ENCODE peak calls at places on chromosome 3, in five cellular contexts. T is neural progenitor cell, E is GM23248, K is PC-3, O is MM.1S. L is an unnamed sample. For H3F3A, the result is how much of the 10 kb centered on the place peaks cover.

GRCh38 chr3:7293286-7293685 is 432.4 kb downstream of the GRM7 start:
- DNase-seq in O (no peak), K (no peak), E (no peak), T (no peak), L (no peak)

GRCh38 chr3:46512191-46512590 is 14.4 kb downstream of the RTP3 start:
- DNase-seq in T (no peak), E (no peak), K (no peak), O (no peak), L (no peak)

GRCh38 chr3:23073721-23074300 is 129.3 kb upstream of the UBE2E2 start:
- DNase-seq in E (no peak), T (no peak), O (no peak), K (peak), L (no peak)

GRCh38 chr3:95036526-95037021 is 973.7 kb downstream of the NSUN3 start:
- DNase-seq in K (no peak), O (no peak), E (no peak), T (no peak), L (no peak)

GRCh38 chr3:126911162-126912026 is 71.5 kb upstream of the PLXNA1 start:
- DNase-seq in E (peak), T (no peak), K (peak), O (peak), L (peak)

GRCh38 chr3:13353936-13354542 is 66.1 kb downstream of the NUP210 start:
- DNase-seq in E (peak), O (no peak), K (peak), T (peak), L (no peak)

GRCh38 chr3:186058225-186058624 is 50.7 kb downstream of the ETV5 start:
- DNase-seq in O (no peak), K (no peak), E (no peak), T (no peak), L (no peak)

GRCh38 chr3:98360681-98361080 is 7.0 kb downstream of the OR5K4 start:
- DNase-seq in E (no peak), K (no peak), O (no peak), T (no peak), L (no peak)

GRCh38 chr3:34077796-34078195 is 279.4 kb downstream of the PDCD6IP start:
- DNase-seq in E (no peak), O (no peak), T (peak), K (no peak), L (no peak)

GRCh38 chr3:29285356-29286070 is 4.6 kb downstream of the RBMS3 start:
- DNase-seq in O (no peak), E (peak), T (no peak), K (peak), L (no peak)

GRCh38 chr3:139421459-139421858 is 32.0 kb upstream of the COPB2 start:
- DNase-seq in O (no peak), T (no peak), K (no peak), E (no peak), L (no peak)

GRCh38 chr3:16768956-16769355 is 115.8 kb upstream of the PLCL2 start:
- DNase-seq in O (no peak), E (no peak), T (peak), K (peak), L (peak)

GRCh38 chr3:184574552-184575430 is 13.2 kb downstream of the EPHB3 start:
- DNase-seq in T (peak), O (no peak), K (no peak), E (no peak), L (no peak)

GRCh38 chr3:152375546-152375945 is 106.8 kb downstream of the MBNL1 start:
- DNase-seq in K (peak), O (no peak), E (no peak), T (no peak), L (no peak)

GRCh38 chr3:152377184-152377570 is 108.4 kb downstream of the MBNL1 start:
- DNase-seq in O (no peak), T (no peak), K (no peak), E (no peak), L (no peak)

GRCh38 chr3:152379415-152380042 is 110.8 kb downstream of the MBNL1 start:
- DNase-seq in K (no peak), E (peak), T (no peak), O (no peak), L (no peak)

GRCh38 chr3:152374260-152374990 is 105.7 kb downstream of the MBNL1 start:
- DNase-seq in E (peak), K (no peak), T (no peak), O (no peak), L (no peak)

DNA sequence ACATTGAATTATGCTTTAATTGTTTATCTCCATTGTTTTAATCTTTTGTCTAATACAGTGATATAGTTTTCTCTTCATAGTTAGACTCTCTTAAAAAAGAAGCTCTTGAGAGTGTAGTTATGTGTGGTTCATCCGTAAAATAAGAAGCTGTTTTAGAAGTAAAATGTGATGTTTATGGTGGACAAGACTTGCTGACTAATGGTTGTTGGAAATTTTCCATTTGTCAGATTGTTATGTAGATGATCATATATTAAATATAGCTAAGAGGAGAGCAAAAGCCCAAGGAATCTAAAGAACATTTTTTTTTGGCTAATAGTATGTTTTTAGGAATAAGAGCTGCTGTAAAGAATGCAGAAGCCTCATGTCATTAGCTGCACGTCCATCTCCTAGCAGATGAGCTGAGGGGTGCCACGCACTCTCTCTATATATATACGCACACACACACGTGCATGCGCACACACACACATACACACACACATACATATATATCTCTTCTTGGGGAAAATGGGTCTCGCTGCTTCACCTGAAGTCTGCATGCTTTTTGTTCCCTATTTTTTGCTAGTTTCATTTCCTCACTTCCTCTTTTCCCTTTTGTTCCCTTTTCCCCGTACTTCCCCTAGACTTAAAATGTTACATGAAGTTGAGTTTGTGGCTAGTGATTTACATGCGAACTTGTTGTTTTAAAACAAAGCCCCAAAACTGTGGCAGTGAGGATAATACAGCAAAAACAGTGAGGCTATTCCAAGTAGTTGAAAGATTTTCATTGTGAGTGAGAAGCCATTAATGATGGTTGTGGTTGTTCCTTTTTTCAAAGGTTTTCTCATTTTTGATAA is 107.8 kb downstream of the MBNL1 start:
- DNase-seq in T (no peak), O (peak), E (peak), K (peak), L (no peak)
- H3F3A ChIP-seq in T (under half), O (under half), E (under half), K (under half), L (under half)

DNA sequence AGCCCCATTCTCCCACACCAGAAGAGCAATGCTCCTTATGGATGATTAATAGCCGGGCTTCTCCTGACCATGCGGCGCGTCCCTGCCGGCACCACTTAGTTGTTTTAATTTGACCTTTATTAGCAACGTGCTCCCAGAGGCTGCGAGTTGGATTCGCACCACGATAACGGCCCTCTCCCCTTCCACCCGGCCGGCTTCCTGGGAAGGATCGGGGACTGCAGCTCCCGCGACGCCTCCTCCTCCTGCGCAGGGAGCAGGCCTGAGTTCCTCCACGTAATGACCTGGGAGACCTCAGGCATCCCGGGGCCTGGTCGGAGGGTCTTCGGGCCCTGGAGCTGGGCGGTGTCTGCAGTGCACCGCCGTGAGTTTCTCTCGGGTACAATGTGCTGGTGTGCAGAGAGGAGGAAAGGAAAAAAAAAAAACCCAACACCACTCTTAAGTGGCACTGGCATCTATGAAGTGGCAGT is 243.3 kb upstream of the TOPAZ1 start:
- DNase-seq in K (no peak), E (peak), T (peak), O (peak), L (no peak)
- TF ChIP-seq EZH2 in K (no peak), E (peak), T (peak), O (no peak), L (no peak)

GRCh38 chr3:30626443-30627181 is 20.2 kb downstream of the TGFBR2 start:
- DNase-seq in O (no peak), K (peak), T (no peak), E (peak), L (no peak)

GRCh38 chr3:30628931-30629590 is 22.7 kb downstream of the TGFBR2 start:
- DNase-seq in E (no peak), O (no peak), K (no peak), T (no peak), L (no peak)

GRCh38 chr3:30628188-30628930 is 22.0 kb downstream of the TGFBR2 start:
- DNase-seq in K (no peak), E (no peak), O (no peak), T (peak), L (no peak)

GRCh38 chr3:30623375-30623774 is 17.0 kb downstream of the TGFBR2 start:
- DNase-seq in K (no peak), T (no peak), O (no peak), E (peak), L (no peak)

GRCh38 chr3:30625541-30626438 is 19.4 kb downstream of the TGFBR2 start:
- DNase-seq in E (peak), O (no peak), K (peak), T (no peak), L (peak)
- H3K4me2 ChIP-seq in E (peak), O (no peak), K (peak), T (no peak), L (peak)

DNA sequence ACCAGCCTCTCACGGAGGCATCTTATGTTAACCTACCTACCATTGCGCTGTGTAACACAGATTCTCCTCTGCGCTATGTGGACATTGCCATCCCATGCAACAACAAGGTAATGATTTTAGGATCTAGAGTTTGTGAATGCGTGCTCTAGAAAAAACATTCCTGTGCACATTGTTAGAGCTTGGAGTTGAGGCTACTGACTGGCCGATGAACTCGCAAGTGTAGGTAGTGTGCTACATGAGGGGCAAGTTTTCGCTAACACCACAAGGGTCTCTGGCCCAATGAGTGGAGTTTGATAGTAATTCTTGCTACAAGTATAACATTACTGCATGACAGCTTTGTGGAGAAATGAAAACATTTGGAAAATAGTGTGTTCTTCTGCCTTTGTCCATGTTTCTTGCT is 4.4 kb downstream of the RPSA start:
- DNase-seq in K (no peak), T (no peak), O (no peak), E (no peak), L (no peak)
- H3F3A ChIP-seq in K (under half), T (half or more), O (half or more), E (half or more), L (half or more)

GRCh38 chr3:133896002-133896761 is 500 bp upstream of the RAB6B start:
- DNase-seq in O (no peak), E (peak), K (no peak), T (peak), L (no peak)

GRCh38 chr3:133892546-133893231 is 3.0 kb downstream of the RAB6B start:
- DNase-seq in E (no peak), O (no peak), T (no peak), K (no peak), L (no peak)

GRCh38 chr3:133895208-133896001 is at the start of gene RAB6B:
- DNase-seq in E (peak), O (peak), T (peak), K (no peak), L (no peak)

GRCh38 chr3:133893683-133894333 is 1.9 kb downstream of the RAB6B start:
- DNase-seq in E (no peak), O (no peak), K (no peak), T (no peak), L (no peak)

GRCh38 chr3:133894334-133895207 is 1.1 kb downstream of the RAB6B start:
- DNase-seq in K (no peak), O (no peak), E (peak), T (peak), L (no peak)
- TF ChIP-seq EZH2 in K (no peak), O (no peak), E (no peak), T (no peak), L (no peak)

GRCh38 chr3:129025691-129026435 is 24.8 kb downstream of the EFCC1 start:
- DNase-seq in T (no peak), O (no peak), E (no peak), K (no peak), L (no peak)
- H3K4me2 ChIP-seq in T (no peak), O (no peak), E (no peak), K (no peak), L (no peak)

DNA sequence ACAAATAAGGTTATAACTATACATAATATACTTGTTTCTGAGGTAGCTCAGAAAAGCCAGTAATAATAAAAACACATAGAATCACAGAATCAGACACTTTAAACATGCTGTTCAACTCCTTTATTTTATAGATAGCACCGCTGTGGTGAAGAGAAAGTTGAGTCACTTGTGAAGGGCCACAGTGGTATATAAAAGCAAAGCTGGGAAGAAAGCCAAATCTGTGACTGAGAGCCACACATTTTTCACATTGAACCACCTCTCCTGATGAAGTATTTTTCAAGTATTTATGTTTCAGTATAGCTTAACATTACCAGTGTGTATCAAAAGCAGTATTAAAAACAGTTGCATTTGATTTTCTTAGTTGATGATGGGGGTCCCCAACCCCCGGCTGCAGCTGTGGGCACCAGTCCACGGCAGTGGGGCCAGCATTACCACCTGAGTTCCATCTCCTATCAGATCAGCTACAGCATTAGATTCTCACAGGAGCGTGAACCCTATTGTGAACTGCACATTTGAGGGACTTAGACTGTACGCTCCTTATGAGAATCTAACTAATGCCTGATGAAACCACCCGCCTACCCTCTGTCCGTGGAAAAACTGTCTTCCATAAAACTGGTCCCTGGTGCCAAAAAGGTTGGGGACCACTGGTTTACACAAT is 46.2 kb downstream of the TBL1XR1 start:
- DNase-seq in O (no peak), T (no peak), K (peak), E (peak), L (peak)
- H3F3A ChIP-seq in O (under half), T (under half), K (under half), E (under half), L (under half)

DNA sequence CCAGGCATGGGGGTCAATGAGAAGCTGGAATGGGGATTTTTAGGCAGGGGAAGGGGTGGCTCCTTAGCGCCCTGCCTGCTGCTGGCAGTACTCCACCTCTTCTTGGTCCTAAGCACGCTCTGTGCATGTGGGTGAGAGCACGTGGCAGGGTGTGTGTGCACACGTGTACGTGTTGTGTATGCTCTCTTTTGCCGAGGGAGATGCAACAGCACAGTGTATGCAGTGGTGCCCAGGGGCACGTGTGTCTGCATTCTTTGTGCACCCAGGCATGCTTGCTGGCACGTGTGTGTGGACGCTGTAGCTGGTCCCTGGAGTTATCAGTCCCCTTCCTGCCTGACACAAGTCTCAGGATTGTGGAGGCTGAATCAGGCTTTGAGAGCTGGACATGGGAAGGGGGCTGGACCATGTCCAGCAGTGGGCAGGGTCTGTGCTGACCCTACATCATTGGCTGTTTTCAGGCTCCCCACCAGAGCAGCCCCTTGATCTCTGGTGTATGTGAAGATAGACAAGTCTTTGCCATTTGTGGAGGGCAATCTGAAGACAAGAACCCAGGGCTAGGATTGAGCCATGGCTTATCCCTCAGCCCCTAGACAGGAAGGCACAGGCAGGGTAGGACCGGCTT is 1.9 kb upstream of the CAMKV start:
- DNase-seq in K (no peak), T (no peak), O (no peak), E (no peak), L (no peak)
- TF ChIP-seq EZH2 in K (no peak), T (no peak), O (no peak), E (no peak), L (no peak)

GRCh38 chr3:113274959-113275556 is 63.7 kb downstream of the BOC start:
- DNase-seq in O (no peak), E (no peak), K (no peak), T (no peak), L (no peak)
- H3K4me2 ChIP-seq in O (no peak), E (no peak), K (no peak), T (peak), L (no peak)

GRCh38 chr3:105676621-105677300 is 192.1 kb downstream of the CBLB start:
- DNase-seq in E (peak), T (no peak), K (no peak), O (no peak), L (no peak)
- H3F3A ChIP-seq in E (half or more), T (under half), K (under half), O (under half), L (under half)

L was measured in PC-9.